ENCODE peak calls at places on chromosome 13, in six cellular contexts. One of them, this sample, is unnamed.

GRCh38 chr13:39263531-39263930 is 225.3 kb downstream of the NHLRC3 start:
- DNase-seq in cardiac muscle cell: no peak
- DNase-seq in esophagus muscularis mucosa: no peak
- DNase-seq in fibroblast of pulmonary artery: no peak
- DNase-seq in lower leg skin: no peak
- DNase-seq in mucosa of descending colon: no peak
- DNase-seq in this sample: no peak

GRCh38 chr13:49683489-49683888 is 7.8 kb downstream of the EBPL start:
- DNase-seq in fibroblast of pulmonary artery: no peak
- DNase-seq in esophagus muscularis mucosa: no peak
- DNase-seq in lower leg skin: no peak
- DNase-seq in cardiac muscle cell: no peak
- DNase-seq in mucosa of descending colon: no peak
- DNase-seq in this sample: no peak

GRCh38 chr13:70568571-70568970 is 460.3 kb upstream of the KLHL1 start:
- DNase-seq in fibroblast of pulmonary artery: peak; percentile 64
- DNase-seq in cardiac muscle cell: peak; percentile 53
- DNase-seq in lower leg skin: no peak
- DNase-seq in mucosa of descending colon: peak; percentile 44
- DNase-seq in esophagus muscularis mucosa: no peak
- DNase-seq in this sample: peak; percentile 20

GRCh38 chr13:51800456-51800855 is 3.5 kb downstream of the DHRS12 start:
- DNase-seq in fibroblast of pulmonary artery: no peak
- DNase-seq in lower leg skin: no peak
- DNase-seq in cardiac muscle cell: no peak
- DNase-seq in mucosa of descending colon: no peak
- DNase-seq in esophagus muscularis mucosa: no peak
- DNase-seq in this sample: no peak

GRCh38 chr13:23488442-23488841 is 54.9 kb upstream of the SACS start:
- DNase-seq in fibroblast of pulmonary artery: peak; percentile 41
- DNase-seq in mucosa of descending colon: no peak
- DNase-seq in cardiac muscle cell: peak; percentile 29
- DNase-seq in lower leg skin: no peak
- DNase-seq in esophagus muscularis mucosa: no peak
- DNase-seq in this sample: no peak

GRCh38 chr13:104534847-104535246 is 1468.6 kb upstream of the SLC10A2 start:
- DNase-seq in fibroblast of pulmonary artery: no peak
- DNase-seq in esophagus muscularis mucosa: no peak
- DNase-seq in mucosa of descending colon: peak; percentile 12
- DNase-seq in lower leg skin: no peak
- DNase-seq in cardiac muscle cell: no peak
- DNase-seq in this sample: no peak

GRCh38 chr13:27704681-27705080 is 83.0 kb downstream of the POLR1D start:
- DNase-seq in mucosa of descending colon: no peak
- DNase-seq in fibroblast of pulmonary artery: no peak
- DNase-seq in lower leg skin: no peak
- DNase-seq in cardiac muscle cell: no peak
- DNase-seq in esophagus muscularis mucosa: no peak
- DNase-seq in this sample: no peak

GRCh38 chr13:50691176-50691681 is 152.3 kb downstream of the DLEU7 start:
- DNase-seq in lower leg skin: no peak
- DNase-seq in cardiac muscle cell: peak; percentile 65
- DNase-seq in mucosa of descending colon: no peak
- DNase-seq in fibroblast of pulmonary artery: no peak
- DNase-seq in esophagus muscularis mucosa: no peak
- DNase-seq in this sample: no peak

GRCh38 chr13:108486096-108486495 is 143.3 kb upstream of the MYO16 start:
- DNase-seq in cardiac muscle cell: no peak
- DNase-seq in esophagus muscularis mucosa: no peak
- DNase-seq in mucosa of descending colon: no peak
- DNase-seq in lower leg skin: no peak
- DNase-seq in fibroblast of pulmonary artery: no peak
- DNase-seq in this sample: no peak

GRCh38 chr13:94301487-94301886 is 178.0 kb downstream of the DCT start:
- DNase-seq in lower leg skin: no peak
- DNase-seq in mucosa of descending colon: no peak
- DNase-seq in cardiac muscle cell: no peak
- DNase-seq in esophagus muscularis mucosa: no peak
- DNase-seq in fibroblast of pulmonary artery: no peak
- DNase-seq in this sample: no peak

GRCh38 chr13:98206946-98207345 is 29.9 kb upstream of the RNF113B start:
- DNase-seq in mucosa of descending colon: no peak
- DNase-seq in lower leg skin: no peak
- DNase-seq in esophagus muscularis mucosa: no peak
- DNase-seq in cardiac muscle cell: peak; percentile 59
- DNase-seq in fibroblast of pulmonary artery: peak; percentile 78
- DNase-seq in this sample: peak; percentile 94

DNA sequence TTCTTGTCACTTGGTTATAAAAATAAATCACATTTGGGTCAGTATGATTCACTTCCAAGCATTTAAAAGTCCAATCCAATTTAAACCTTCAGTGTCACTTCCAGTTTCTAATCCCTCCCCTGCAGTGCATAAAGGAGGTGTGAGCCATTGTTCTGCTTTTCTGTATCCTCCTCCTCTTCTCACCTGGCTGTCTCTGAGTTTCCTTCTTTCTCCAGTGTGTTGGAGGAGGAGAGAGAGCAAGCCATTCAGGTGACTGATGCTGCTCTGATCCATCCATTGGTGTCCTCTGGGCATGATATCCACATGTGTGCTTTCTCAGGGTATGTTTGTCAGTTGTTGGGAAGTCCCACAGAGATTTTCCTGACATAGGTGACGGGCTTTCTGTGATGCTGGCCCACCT is 1.2 kb downstream of the NUDT15 start:
- DNase-seq in esophagus muscularis mucosa: no peak
- DNase-seq in mucosa of descending colon: no peak
- DNase-seq in cardiac muscle cell: no peak
- DNase-seq in fibroblast of pulmonary artery: no peak
- DNase-seq in lower leg skin: no peak
- DNase-seq in this sample: no peak
- H3K4me3 ChIP-seq in esophagus muscularis mucosa: no peak overlapping the region
- H3K4me3 ChIP-seq in mucosa of descending colon: no peak overlapping the region
- H3K4me3 ChIP-seq in cardiac muscle cell: no peak overlapping the region
- H3K4me3 ChIP-seq in fibroblast of pulmonary artery: peak overlapping the region; percentile 72
- H3K4me3 ChIP-seq in lower leg skin: no peak overlapping the region
- H3K4me3 ChIP-seq in this sample: no peak overlapping the region

GRCh38 chr13:82740442-82740841 is 1141.8 kb downstream of the SLITRK1 start:
- DNase-seq in lower leg skin: no peak
- DNase-seq in cardiac muscle cell: no peak
- DNase-seq in mucosa of descending colon: no peak
- DNase-seq in esophagus muscularis mucosa: no peak
- DNase-seq in fibroblast of pulmonary artery: no peak
- DNase-seq in this sample: no peak

DNA sequence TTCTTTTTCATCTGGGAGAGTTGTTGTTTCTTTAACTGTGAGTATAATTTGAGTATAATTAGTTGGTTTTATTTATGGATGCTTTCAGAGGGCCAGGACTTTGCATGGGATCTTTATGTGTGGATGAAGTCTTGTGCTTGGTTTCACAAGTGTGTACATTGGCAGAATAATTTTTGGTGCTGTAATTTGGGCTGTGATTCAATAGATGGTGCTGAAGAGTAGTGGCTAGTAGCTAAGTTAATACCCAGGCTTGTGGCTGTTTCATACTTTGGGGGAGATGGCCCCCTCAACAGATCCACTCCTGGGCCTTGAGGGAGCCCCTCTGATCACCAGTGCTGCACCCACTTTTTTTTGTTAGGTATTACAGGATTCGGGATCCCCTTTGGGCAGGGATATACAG is 1142.4 kb downstream of the SLITRK1 start:
- DNase-seq in esophagus muscularis mucosa: no peak
- DNase-seq in mucosa of descending colon: no peak
- DNase-seq in cardiac muscle cell: peak; percentile 23
- DNase-seq in fibroblast of pulmonary artery: peak; percentile 48
- DNase-seq in lower leg skin: no peak
- DNase-seq in this sample: no peak
- TF ChIP-seq CTCF in esophagus muscularis mucosa: no peak
- TF ChIP-seq CTCF in mucosa of descending colon: no peak
- TF ChIP-seq CTCF in cardiac muscle cell: peak; percentile 33
- TF ChIP-seq CTCF in fibroblast of pulmonary artery: peak; percentile 53
- TF ChIP-seq CTCF in lower leg skin: no peak
- TF ChIP-seq CTCF in this sample: peak; percentile 54

GRCh38 chr13:42276683-42277082 is 4.7 kb downstream of the AKAP11 start:
- DNase-seq in fibroblast of pulmonary artery: no peak
- DNase-seq in mucosa of descending colon: no peak
- DNase-seq in esophagus muscularis mucosa: no peak
- DNase-seq in lower leg skin: no peak
- DNase-seq in cardiac muscle cell: no peak
- DNase-seq in this sample: no peak
- H3K4me3 ChIP-seq in fibroblast of pulmonary artery: no peak overlapping the region
- H3K4me3 ChIP-seq in mucosa of descending colon: no peak overlapping the region
- H3K4me3 ChIP-seq in esophagus muscularis mucosa: no peak overlapping the region
- H3K4me3 ChIP-seq in lower leg skin: no peak overlapping the region
- H3K4me3 ChIP-seq in cardiac muscle cell: no peak overlapping the region
- H3K4me3 ChIP-seq in this sample: no peak overlapping the region

DNA sequence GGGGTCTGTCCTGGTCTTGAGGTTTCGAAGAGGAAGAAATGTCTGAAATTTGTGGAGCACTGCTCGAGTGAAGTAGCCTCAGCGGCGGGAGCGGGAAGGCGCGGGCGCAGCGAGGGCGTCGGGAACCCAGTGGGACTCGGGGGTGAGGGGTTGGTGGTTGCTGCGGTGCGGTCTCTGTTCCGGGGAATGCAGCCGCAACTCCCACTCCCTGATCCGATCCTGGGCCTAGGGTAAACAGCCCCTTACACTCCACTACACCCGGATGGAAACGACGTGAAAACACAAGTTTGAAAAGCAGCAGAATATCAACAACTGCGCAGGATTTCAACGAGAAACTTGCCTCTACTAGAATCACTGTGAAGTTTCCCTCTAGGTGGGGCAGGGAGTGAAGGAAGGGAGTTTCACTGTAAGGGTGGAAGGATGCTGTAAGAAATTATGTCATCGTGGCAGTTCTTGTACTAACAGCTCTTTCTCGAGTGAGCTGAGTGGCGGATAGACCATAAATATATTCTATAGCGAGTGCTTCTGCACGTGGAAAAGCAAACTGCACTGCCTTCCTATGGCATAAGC is 2.0 kb upstream of the KLF12 start:
- DNase-seq in mucosa of descending colon: peak; percentile 43
- DNase-seq in fibroblast of pulmonary artery: peak; percentile 61
- DNase-seq in lower leg skin: no peak
- DNase-seq in esophagus muscularis mucosa: peak; percentile 92
- DNase-seq in cardiac muscle cell: peak; percentile 60
- DNase-seq in this sample: no peak
- TF ChIP-seq CTCF in mucosa of descending colon: no peak
- TF ChIP-seq CTCF in fibroblast of pulmonary artery: peak; percentile 23
- TF ChIP-seq CTCF in lower leg skin: no peak
- TF ChIP-seq CTCF in esophagus muscularis mucosa: no peak
- TF ChIP-seq CTCF in cardiac muscle cell: no peak
- TF ChIP-seq CTCF in this sample: no peak

DNA sequence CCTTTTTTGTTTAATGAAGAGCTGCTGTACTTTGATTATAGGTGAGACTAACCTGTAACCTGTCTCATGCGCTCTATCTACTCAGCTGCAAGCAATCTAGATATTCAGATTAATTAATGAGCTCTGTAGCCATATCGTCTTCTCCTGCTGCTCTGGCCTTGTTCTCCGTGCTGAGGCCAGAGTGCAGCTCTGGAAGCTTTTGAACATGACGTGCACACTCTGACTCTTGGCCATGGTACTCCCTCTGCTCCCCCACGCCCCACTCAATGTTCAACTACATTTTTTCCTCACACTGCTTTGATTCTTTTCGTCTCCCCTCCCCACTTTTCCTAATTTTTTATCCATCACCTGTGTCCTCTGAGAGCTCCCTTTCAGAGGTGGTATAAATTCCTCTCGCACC is 751.8 kb downstream of the FGF9 start:
- DNase-seq in cardiac muscle cell: no peak
- DNase-seq in lower leg skin: no peak
- DNase-seq in mucosa of descending colon: no peak
- DNase-seq in fibroblast of pulmonary artery: no peak
- DNase-seq in esophagus muscularis mucosa: no peak
- DNase-seq in this sample: no peak
- H3K4me3 ChIP-seq in cardiac muscle cell: no peak overlapping the region
- H3K4me3 ChIP-seq in lower leg skin: no peak overlapping the region
- H3K4me3 ChIP-seq in mucosa of descending colon: no peak overlapping the region
- H3K4me3 ChIP-seq in fibroblast of pulmonary artery: no peak overlapping the region
- H3K4me3 ChIP-seq in esophagus muscularis mucosa: no peak overlapping the region
- H3K4me3 ChIP-seq in this sample: no peak overlapping the region

DNA sequence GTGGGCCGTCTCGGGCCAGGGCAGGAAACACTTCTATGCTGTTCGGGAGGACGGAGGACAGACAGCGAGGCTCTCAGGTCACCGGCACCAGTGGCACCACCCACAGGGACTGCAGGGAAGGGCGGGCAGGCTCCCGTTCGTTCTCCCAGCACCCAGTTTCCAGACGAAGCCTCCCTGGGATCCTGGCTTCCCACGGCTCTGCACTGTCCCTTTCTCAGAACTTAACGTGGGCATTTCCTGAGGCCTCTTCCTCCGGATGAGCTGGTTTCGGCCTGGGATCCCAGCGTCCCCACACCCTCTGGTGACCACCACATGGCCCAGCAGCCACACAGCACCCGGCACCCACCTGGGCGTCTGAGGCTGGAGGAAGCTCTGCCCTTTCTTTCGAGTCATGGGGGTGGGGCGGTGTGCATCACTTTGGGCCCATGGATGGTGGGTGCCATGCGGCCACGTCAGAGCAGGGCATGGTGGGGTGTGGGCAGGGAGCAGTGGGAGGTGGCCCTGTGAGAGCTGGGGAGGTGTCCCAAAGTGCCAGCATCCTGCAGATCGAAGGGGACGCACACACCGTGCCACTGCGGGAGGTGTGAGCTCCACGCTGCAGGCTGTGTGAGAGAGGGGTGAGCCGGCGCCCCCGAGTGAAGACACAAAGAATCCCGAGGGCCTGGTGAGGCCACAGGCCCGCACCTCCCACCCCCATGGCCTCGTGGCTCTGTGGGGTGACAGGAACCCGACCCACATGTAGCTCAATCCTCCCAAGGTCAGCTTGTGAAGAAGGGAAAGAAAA is 38.7 kb upstream of the GRTP1 start:
- DNase-seq in fibroblast of pulmonary artery: no peak
- DNase-seq in cardiac muscle cell: no peak
- DNase-seq in mucosa of descending colon: no peak
- DNase-seq in lower leg skin: no peak
- DNase-seq in esophagus muscularis mucosa: no peak
- DNase-seq in this sample: no peak
- TF ChIP-seq CTCF in fibroblast of pulmonary artery: no peak
- TF ChIP-seq CTCF in cardiac muscle cell: no peak
- TF ChIP-seq CTCF in mucosa of descending colon: no peak
- TF ChIP-seq CTCF in lower leg skin: no peak
- TF ChIP-seq CTCF in esophagus muscularis mucosa: no peak
- TF ChIP-seq CTCF in this sample: no peak

DNA sequence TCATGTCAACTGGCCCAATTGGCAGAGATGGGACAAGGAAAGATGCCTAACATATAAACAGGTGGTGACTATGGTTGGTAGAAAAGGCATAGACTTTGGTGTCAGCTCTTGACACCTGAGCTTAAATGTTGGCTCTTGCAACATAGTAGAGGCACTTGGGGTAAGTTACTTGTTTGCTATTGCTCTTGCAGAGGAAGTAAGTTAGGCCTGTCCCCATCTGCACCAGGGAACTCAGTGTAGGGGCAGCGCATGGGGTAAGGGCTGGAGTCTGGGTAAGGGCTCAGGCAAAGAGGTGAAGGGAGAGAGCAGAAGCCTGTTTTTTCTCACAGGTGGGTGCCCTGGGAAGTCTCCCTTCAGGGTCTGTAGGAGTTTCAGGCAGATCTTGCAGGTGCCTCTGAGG is 27.6 kb downstream of the ERICH6B start:
- DNase-seq in fibroblast of pulmonary artery: no peak
- DNase-seq in mucosa of descending colon: no peak
- DNase-seq in esophagus muscularis mucosa: no peak
- DNase-seq in lower leg skin: no peak
- DNase-seq in cardiac muscle cell: no peak
- DNase-seq in this sample: no peak
- H3K4me3 ChIP-seq in fibroblast of pulmonary artery: no peak overlapping the region
- H3K4me3 ChIP-seq in mucosa of descending colon: no peak overlapping the region
- H3K4me3 ChIP-seq in esophagus muscularis mucosa: no peak overlapping the region
- H3K4me3 ChIP-seq in lower leg skin: no peak overlapping the region
- H3K4me3 ChIP-seq in cardiac muscle cell: no peak overlapping the region
- H3K4me3 ChIP-seq in this sample: no peak overlapping the region

GRCh38 chr13:26037302-26037701 is 14.5 kb downstream of the SHISA2 start:
- DNase-seq in lower leg skin: no peak
- DNase-seq in esophagus muscularis mucosa: no peak
- DNase-seq in cardiac muscle cell: peak; percentile 43
- DNase-seq in mucosa of descending colon: peak; percentile 28
- DNase-seq in fibroblast of pulmonary artery: no peak
- DNase-seq in this sample: no peak
- TF ChIP-seq CTCF in lower leg skin: no peak
- TF ChIP-seq CTCF in esophagus muscularis mucosa: no peak
- TF ChIP-seq CTCF in cardiac muscle cell: peak; percentile 70
- TF ChIP-seq CTCF in mucosa of descending colon: no peak
- TF ChIP-seq CTCF in fibroblast of pulmonary artery: peak; percentile 43
- TF ChIP-seq CTCF in this sample: peak; percentile 78

This sample was measured in epithelial cell of proximal tubule.